ENCODE peak calls at places on chromosome 18, in seven cellular contexts. T, D, X, F, N, Z and K are unnamed samples.

GRCh38 chr18:32461704-32462272 is 8.9 kb downstream of the GAREM1 start:
- DNase-seq in N (no peak), Z (no peak), F (no peak), X (no peak), T (no peak), D (no peak), K (no peak)

GRCh38 chr18:77765468-77765867 is 515.8 kb downstream of the GALR1 start:
- DNase-seq in X (no peak), F (no peak), T (no peak), D (peak; percentile 51), N (no peak), Z (peak; percentile 57), K (no peak)

GRCh38 chr18:37274988-37275590 is 290.5 kb downstream of the CELF4 start:
- DNase-seq in Z (no peak), X (no peak), T (no peak), N (no peak), F (no peak), D (no peak), K (no peak)

GRCh38 chr18:3379685-3380084 is 70.3 kb upstream of the TGIF1 start:
- DNase-seq in T (no peak), D (no peak), X (no peak), N (no peak), F (no peak), Z (no peak), K (no peak)

GRCh38 chr18:5237083-5237722 is 40.1 kb upstream of the AKAIN1 start:
- DNase-seq in F (no peak), Z (no peak), X (no peak), T (no peak), N (no peak), D (peak; percentile 2), K (no peak)

GRCh38 chr18:21051615-21052014 is 60.0 kb downstream of the ROCK1 start:
- DNase-seq in Z (no peak), N (no peak), T (no peak), D (no peak), F (no peak), X (no peak), K (no peak)

GRCh38 chr18:42048150-42048549 is 93.1 kb downstream of the PIK3C3 start:
- DNase-seq in N (no peak), X (no peak), F (no peak), T (no peak), Z (no peak), D (peak; percentile 70), K (no peak)

GRCh38 chr18:48863432-48864065 is 87.2 kb downstream of the SMAD7 start:
- DNase-seq in D (no peak), F (peak; percentile 28), T (no peak), Z (no peak), X (no peak), N (no peak), K (no peak)

GRCh38 chr18:54416459-54416858 is 58.8 kb downstream of the C18orf54 start:
- DNase-seq in F (no peak), T (no peak), X (no peak), N (no peak), D (peak; percentile 55), Z (no peak), K (no peak)

GRCh38 chr18:54584065-54584464 is 7.0 kb upstream of the DYNAP start:
- DNase-seq in D (no peak), F (no peak), T (no peak), Z (no peak), X (no peak), N (no peak), K (no peak)

GRCh38 chr18:8373486-8373885 is 235.8 kb upstream of the RAB12 start:
- DNase-seq in X (no peak), Z (no peak), N (no peak), T (no peak), D (peak; percentile 19), F (no peak), K (no peak)

GRCh38 chr18:46474487-46475366 is 182.3 kb downstream of the LOXHD1 start:
- DNase-seq in D (no peak), Z (peak; percentile 21), F (no peak), T (no peak), X (no peak), N (no peak), K (no peak)

GRCh38 chr18:63043516-63043915 is 276.1 kb downstream of the BCL2 start:
- DNase-seq in D (peak; percentile 25), X (no peak), N (no peak), T (no peak), Z (no peak), F (no peak), K (no peak)

GRCh38 chr18:70359071-70359470 is 70.2 kb downstream of the SOCS6 start:
- DNase-seq in N (no peak), Z (no peak), F (no peak), D (peak; percentile 90), X (no peak), T (no peak), K (no peak)

GRCh38 chr18:51211552-51211951 is 14.1 kb upstream of the MEX3C start:
- DNase-seq in T (peak; percentile 41), Z (peak; percentile 54), X (peak; percentile 16), D (peak; percentile 52), F (peak; percentile 71), N (no peak), K (no peak)

GRCh38 chr18:13372405-13372995 is 153.9 kb downstream of the LDLRAD4 start:
- DNase-seq in D (no peak), T (no peak), X (no peak), N (no peak), F (no peak), Z (peak; percentile 50), K (no peak)

GRCh38 chr18:416928-417327 is 83.6 kb downstream of the COLEC12 start:
- DNase-seq in Z (no peak), T (no peak), X (no peak), F (no peak), N (no peak), D (no peak), K (no peak)

GRCh38 chr18:43789234-43790000 is 512.1 kb upstream of the SYT4 start:
- DNase-seq in T (no peak), D (no peak), N (no peak), Z (no peak), F (no peak), X (no peak), K (no peak)

GRCh38 chr18:76721207-76721996 is 101.0 kb upstream of the ZNF236 start:
- DNase-seq in F (no peak), N (no peak), D (no peak), Z (peak; percentile 27), X (no peak), T (no peak), K (peak; percentile 58)

GRCh38 chr18:79615586-79615985 is 64.0 kb upstream of the CTDP1 start:
- DNase-seq in Z (no peak), N (peak; percentile 7), T (no peak), F (no peak), D (no peak), X (no peak), K (no peak)

GRCh38 chr18:58177886-58178470 is 134.0 kb downstream of the NEDD4L start:
- DNase-seq in N (no peak), Z (peak; percentile 25), X (no peak), T (no peak), D (no peak), F (no peak), K (no peak)

GRCh38 chr18:58176915-58177717 is 133.1 kb downstream of the NEDD4L start:
- DNase-seq in Z (peak; percentile 45), T (no peak), N (no peak), D (peak; percentile 94), F (no peak), X (no peak), K (no peak)

GRCh38 chr18:58174285-58174684 is 130.3 kb downstream of the NEDD4L start:
- DNase-seq in X (no peak), F (no peak), T (no peak), N (no peak), Z (peak; percentile 20), D (no peak), K (no peak)

GRCh38 chr18:58172031-58172430 is 128.0 kb downstream of the NEDD4L start:
- DNase-seq in X (no peak), N (no peak), T (no peak), Z (peak; percentile 15), D (no peak), F (no peak), K (no peak)

DNA sequence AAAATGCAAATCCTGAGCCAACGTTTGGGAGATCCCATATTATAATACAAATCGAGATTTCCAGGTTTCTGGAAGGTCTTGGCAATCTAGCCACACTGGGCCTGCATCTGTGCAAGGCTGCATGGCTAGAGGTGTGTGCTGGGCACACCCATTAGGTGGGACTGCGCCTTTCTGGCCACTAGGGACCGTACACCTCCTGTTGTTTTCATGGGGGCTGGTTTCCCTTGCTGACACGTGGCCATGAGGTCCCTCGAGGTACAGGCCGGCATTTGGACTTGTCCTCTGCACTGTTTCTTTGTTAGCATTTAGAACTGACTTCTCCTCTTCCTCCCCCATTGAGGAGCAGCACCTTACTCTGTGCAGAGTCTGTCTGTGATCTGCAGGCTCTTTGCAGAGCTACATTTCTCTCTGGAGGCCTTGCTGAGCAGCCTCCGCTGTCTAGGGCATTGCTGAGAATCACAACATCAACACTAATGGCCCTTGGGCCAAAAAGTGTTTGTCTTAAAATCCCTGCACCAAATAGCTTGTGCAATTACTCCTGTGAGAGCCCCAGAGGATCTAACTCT is 131.2 kb downstream of the NEDD4L start:
- DNase-seq in T (no peak), N (no peak), X (no peak), Z (peak; percentile 46), D (no peak), F (no peak), K (no peak)
- TF ChIP-seq CTCF in T (no peak), N (no peak), X (no peak), Z (no peak), D (no peak), F (no peak), K (no peak)

GRCh38 chr18:61771861-61772260 is 120.9 kb downstream of the RNF152 start:
- DNase-seq in T (no peak), F (no peak), D (no peak), X (no peak), N (no peak), Z (no peak), K (no peak)
- H3K27ac ChIP-seq in T (no peak overlapping the region), F (no peak overlapping the region), D (no peak overlapping the region), X (no peak overlapping the region), N (no peak overlapping the region), Z (no peak overlapping the region), K (no peak overlapping the region)

GRCh38 chr18:9596843-9597242 is 17.5 kb downstream of the PPP4R1 start:
- DNase-seq in N (no peak), D (no peak), F (no peak), T (no peak), X (no peak), Z (no peak), K (no peak)

GRCh38 chr18:9595197-9595596 is 19.2 kb downstream of the PPP4R1 start:
- DNase-seq in D (no peak), N (no peak), Z (no peak), F (no peak), T (no peak), X (no peak), K (no peak)

GRCh38 chr18:9597609-9598008 is 16.8 kb downstream of the PPP4R1 start:
- DNase-seq in N (no peak), Z (no peak), D (no peak), T (no peak), X (no peak), F (no peak), K (no peak)

GRCh38 chr18:9596257-9596656 is 18.1 kb downstream of the PPP4R1 start:
- DNase-seq in X (no peak), D (no peak), F (no peak), T (no peak), Z (no peak), N (no peak), K (no peak)

GRCh38 chr18:9599328-9599727 is 15.0 kb downstream of the PPP4R1 start:
- DNase-seq in X (no peak), D (no peak), Z (no peak), N (no peak), T (no peak), F (no peak), K (no peak)
- H3K9me3 ChIP-seq in X (peaks cover 5% of the 10 kb centered on the region), D (peaks cover 7% of the 10 kb centered on the region), Z (no peaks in the 10 kb centered on the region), N (peaks cover 20% of the 10 kb centered on the region), T (no peaks in the 10 kb centered on the region), F (peaks cover 22% of the 10 kb centered on the region), K (peaks cover 10% of the 10 kb centered on the region)

GRCh38 chr18:45284174-45284573 is 331.1 kb upstream of the SLC14A2 start:
- DNase-seq in F (no peak), N (no peak), T (no peak), X (no peak), D (no peak), Z (no peak), K (no peak)
- TF ChIP-seq CTCF in F (no peak), N (no peak), T (no peak), X (no peak), D (no peak), Z (no peak), K (no peak)